ENCODE peak calls at places on chromosomes 5 and 9, in five cellular contexts. V, S, F, Z and H are unnamed samples.

GRCh38 chr9:113648048-113648447 is 184.5 kb downstream of the RGS3 start:
- DNase-seq in F (no peak), S (peak), V (no peak), Z (no peak), H (no peak)

GRCh38 chr5:24491482-24491881 is 153.3 kb downstream of the CDH10 start:
- DNase-seq in S (no peak), V (no peak), F (no peak), Z (no peak), H (no peak)

GRCh38 chr5:11222169-11222568 is 461.1 kb upstream of the DAP start:
- DNase-seq in Z (no peak), F (no peak), V (no peak), S (no peak), H (no peak)

GRCh38 chr9:114274217-114274616 is 48.7 kb upstream of the ORM1 start:
- DNase-seq in Z (no peak), S (no peak), F (no peak), V (no peak), H (no peak)

GRCh38 chr9:20740929-20741582 is 57.0 kb downstream of the FOCAD start:
- DNase-seq in S (no peak), F (no peak), V (no peak), Z (no peak), H (no peak)

GRCh38 chr5:58259685-58260152 is 200.2 kb downstream of the PLK2 start:
- DNase-seq in V (peak), F (peak), S (no peak), Z (no peak), H (no peak)

GRCh38 chr5:75049581-75050274 is 2.6 kb downstream of the GCNT4 start:
- DNase-seq in V (peak), F (peak), S (no peak), Z (peak), H (peak)

GRCh38 chr5:109876941-109877669 is 187.4 kb downstream of the MAN2A1 start:
- DNase-seq in V (no peak), F (peak), Z (no peak), S (no peak), H (no peak)

GRCh38 chr9:112380771-112381181 is 868 bp downstream of the HSDL2 start:
- DNase-seq in V (peak), S (no peak), Z (no peak), F (peak), H (no peak)

DNA sequence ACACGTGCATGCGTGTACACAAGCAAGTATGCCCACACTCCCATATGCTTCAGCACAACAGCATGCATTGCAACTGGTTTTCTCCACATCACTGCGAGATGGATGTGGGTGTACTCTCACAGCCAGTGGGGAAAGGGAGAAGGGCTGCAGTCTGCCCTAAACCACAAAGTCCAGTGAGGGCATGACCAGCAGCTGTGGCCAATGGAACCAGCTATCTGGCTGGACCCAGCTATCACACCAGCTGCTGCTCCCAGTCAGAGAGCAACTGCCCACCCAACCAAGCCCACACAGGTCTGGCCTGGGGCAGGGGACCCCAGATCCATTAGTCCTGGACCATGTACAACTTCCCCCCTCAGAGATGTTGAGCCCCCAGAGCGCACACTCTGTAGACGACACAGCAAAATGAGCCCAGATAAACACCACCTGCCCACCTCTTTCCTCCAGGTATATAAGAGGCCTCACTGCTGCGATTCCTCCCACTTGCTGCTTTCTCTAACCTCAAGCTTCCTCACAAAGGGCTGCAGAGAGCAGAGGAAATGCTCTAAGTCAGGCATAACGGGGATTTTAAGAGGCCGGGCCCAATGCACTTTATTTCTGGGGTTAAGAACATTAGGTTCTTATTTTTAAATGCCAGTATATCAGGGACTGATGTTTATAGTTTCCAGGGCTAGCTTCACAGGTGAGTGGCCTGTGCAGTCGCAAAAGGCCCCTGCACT is 38.9 kb downstream of the SHB start:
- DNase-seq in V (no peak), Z (no peak), F (no peak), S (no peak), H (no peak)
- TF ChIP-seq POLR2A in V (no peak), Z (no peak), F (no peak), S (no peak), H (no peak)

DNA sequence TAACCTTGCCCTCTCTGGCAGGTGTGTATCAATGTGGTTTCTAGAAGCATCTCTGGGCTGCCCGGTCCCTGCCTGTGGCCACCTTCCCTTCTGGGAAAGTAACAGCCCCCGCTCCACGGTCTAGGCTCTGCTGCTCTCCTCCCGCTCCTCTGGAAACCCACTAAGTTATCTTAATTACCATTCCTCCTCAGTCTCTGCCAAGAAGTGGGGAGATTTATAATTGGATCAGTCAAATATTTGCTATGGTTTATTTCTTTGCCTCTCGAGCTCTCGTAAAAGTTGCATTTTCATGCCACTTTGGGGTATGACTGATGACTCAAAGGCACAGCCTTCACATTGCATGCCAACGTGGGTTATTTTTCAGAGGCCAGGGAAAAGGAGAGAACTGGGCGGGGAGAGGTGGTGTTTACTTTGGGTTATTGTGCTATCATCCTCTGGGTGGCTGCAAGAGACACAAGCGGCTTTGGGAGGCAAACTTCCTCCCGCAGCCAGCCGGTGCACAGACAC is 205.3 kb upstream of the WWC1 start:
- DNase-seq in Z (no peak), F (no peak), V (peak), S (no peak), H (no peak)
- TF ChIP-seq CTCF in Z (no peak), F (no peak), V (peak), S (no peak), H (no peak)

DNA sequence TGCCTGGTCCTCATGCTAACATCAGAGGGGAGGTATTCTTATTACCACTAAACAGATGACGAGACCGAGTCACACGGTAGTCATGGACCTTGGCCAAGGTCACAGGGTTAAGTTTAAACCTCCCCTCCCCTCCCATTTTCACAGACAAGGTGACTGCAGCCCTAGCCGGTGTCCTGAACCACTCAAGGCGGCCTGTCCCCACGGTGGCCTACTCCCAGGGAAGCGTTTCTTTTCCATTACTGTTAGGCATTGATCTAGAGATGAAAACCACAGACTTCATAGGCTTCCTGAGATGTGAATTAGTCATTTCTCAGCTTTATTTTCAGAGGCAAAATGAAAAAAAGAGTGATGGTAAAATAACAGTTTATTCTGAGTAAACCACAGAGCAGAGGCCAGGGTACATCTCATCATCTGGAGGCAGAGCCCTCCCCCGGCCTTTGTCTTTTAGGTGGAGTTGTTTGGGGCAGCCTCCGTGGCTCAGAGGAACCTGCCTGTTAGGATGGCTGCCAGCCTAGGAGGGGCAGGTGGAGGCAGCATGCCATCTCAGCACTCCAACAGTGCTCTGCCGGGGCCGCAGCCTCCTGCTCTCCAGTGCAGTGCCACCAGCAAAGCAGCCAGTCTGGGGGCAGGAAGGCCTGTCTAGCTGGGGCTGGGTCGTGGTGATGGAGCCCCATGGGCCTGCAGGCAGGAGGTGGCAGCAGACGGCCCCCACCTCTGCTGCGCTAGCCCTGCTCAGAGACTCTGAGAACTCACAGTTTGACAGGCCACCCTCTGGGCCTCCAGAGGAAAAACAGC is 71.2 kb downstream of the RAPGEF1 start:
- DNase-seq in F (peak), V (peak), Z (peak), S (no peak), H (peak)
- TF ChIP-seq POLR2A in F (no peak), V (no peak), Z (no peak), S (no peak), H (no peak)

DNA sequence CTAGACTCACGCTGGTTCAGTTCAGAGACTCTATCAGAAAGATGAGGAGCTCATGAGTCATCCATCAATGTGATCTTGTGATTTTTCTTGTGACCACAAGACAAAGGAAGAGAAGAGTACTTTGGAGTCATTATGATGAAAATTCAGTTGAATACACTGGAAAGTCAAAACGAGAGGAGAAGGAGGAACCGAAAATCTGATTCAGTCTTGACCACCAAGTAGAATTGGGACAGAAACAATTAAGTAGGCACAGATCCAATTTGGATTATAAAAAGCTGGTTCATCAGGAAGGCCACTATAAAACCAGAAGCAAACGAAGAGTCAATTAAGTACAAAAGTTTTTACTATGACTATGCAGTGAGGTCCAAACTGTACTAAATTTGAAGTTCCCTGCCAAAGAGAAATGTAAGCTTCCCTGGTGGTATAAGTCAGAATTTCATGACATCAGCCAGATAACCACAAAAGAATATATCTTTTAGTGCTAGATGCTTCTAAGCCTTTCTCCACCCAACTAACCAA is 90.9 kb downstream of the THBS4 start:
- DNase-seq in V (no peak), Z (no peak), S (no peak), F (peak), H (no peak)
- TF ChIP-seq CTCF in V (no peak), Z (no peak), S (no peak), F (no peak), H (no peak)